ENCODE peak calls at places on chromosomes 2 and 18, in four cellular contexts. I is SK-N-SH, B is HepG2, Q is H1. L is an unnamed sample.
A peak's percentile ranks its signal among the peaks of the same experiment; 100 is the strongest.

GRCh38 chr2:210128961-210129360 is 42.2 kb downstream of the KANSL1L start:
- DNase-seq in Q (no peak), I (no peak), B (peak; percentile 16), L (no peak)

GRCh38 chr2:169276045-169276444 is 86.3 kb downstream of the LRP2 start:
- DNase-seq in B (no peak), Q (no peak), I (no peak), L (no peak)

GRCh38 chr18:11669271-11669947 is 19.7 kb upstream of the GNAL start:
- DNase-seq in Q (no peak), I (no peak), B (no peak), L (no peak)

GRCh38 chr2:128424806-128425205 is 106.1 kb upstream of the HS6ST1 start:
- DNase-seq in B (no peak), Q (no peak), I (peak; percentile 84), L (no peak)

GRCh38 chr2:119011910-119012209 is 69.9 kb downstream of the MARCO start:
- DNase-seq in I (no peak), Q (no peak), B (no peak), L (no peak)

GRCh38 chr2:217822296-217823252 is 180.2 kb downstream of the TNS1 start:
- DNase-seq in I (no peak), Q (no peak), B (no peak), L (no peak)

GRCh38 chr18:48730010-48730409 is 191.2 kb downstream of the CTIF start:
- DNase-seq in B (no peak), Q (no peak), I (no peak), L (no peak)

GRCh38 chr2:209473930-209474419 is 50.1 kb downstream of the MAP2 start:
- DNase-seq in I (no peak), Q (no peak), B (peak; percentile 24), L (no peak)

GRCh38 chr18:54033087-54033486 is 191.4 kb downstream of the MBD2 start:
- DNase-seq in B (no peak), Q (no peak), I (no peak), L (no peak)

GRCh38 chr2:19864369-19864768 is 37.4 kb downstream of the TTC32 start:
- DNase-seq in B (no peak), Q (no peak), I (no peak), L (no peak)

GRCh38 chr18:61093967-61094366 is 239.3 kb upstream of the CDH20 start:
- DNase-seq in Q (no peak), B (no peak), I (no peak), L (no peak)

GRCh38 chr2:63041592-63041991 is 9.0 kb upstream of the OTX1 start:
- DNase-seq in B (no peak), I (no peak), Q (no peak), L (no peak)

GRCh38 chr2:150639383-150639782 is 151.9 kb upstream of the RND3 start:
- DNase-seq in I (no peak), Q (no peak), B (no peak), L (no peak)

GRCh38 chr2:98453531-98453930 is 8.9 kb downstream of the INPP4A start:
- DNase-seq in I (no peak), Q (no peak), B (no peak), L (no peak)

GRCh38 chr2:113012436-113013335 is 7.4 kb downstream of the IL36A start:
- DNase-seq in B (no peak), Q (no peak), I (no peak), L (no peak)

GRCh38 chr2:85770786-85771409 is 17.1 kb downstream of the ATOH8 start:
- DNase-seq in B (no peak), I (no peak), Q (no peak), L (no peak)

GRCh38 chr18:70501358-70501757 is 212.5 kb downstream of the SOCS6 start:
- DNase-seq in B (no peak), I (no peak), Q (no peak), L (no peak)

GRCh38 chr2:18829331-18829902 is 240.0 kb upstream of the NT5C1B start:
- DNase-seq in Q (no peak), B (peak; percentile 24), I (no peak), L (no peak)

GRCh38 chr2:288002-288742 is at the start of gene ALKAL2:
- DNase-seq in I (peak; percentile 71), Q (no peak), B (no peak), L (no peak)

GRCh38 chr2:43161650-43162542 is 64.5 kb downstream of the ZFP36L2 start:
- DNase-seq in Q (no peak), B (peak; percentile 39), I (no peak), L (no peak)

GRCh38 chr2:230416061-230416721 is at the start of gene SP100:
- DNase-seq in B (peak; percentile 80), I (no peak), Q (no peak), L (peak; percentile 81)

GRCh38 chr2:118197011-118197695 is 108.9 kb downstream of the INSIG2 start:
- DNase-seq in B (no peak), Q (no peak), I (peak; percentile 17), L (no peak)

GRCh38 chr2:41937921-41938708 is 109.7 kb upstream of the PKDCC start:
- DNase-seq in B (no peak), Q (no peak), I (no peak), L (no peak)

GRCh38 chr2:30549096-30549495 is 102.0 kb downstream of the LCLAT1 start:
- DNase-seq in I (no peak), Q (no peak), B (no peak), L (no peak)

GRCh38 chr2:227774011-227774624 is 28.4 kb downstream of the SCYGR8 start:
- DNase-seq in Q (no peak), I (peak; percentile 14), B (peak; percentile 69), L (no peak)

GRCh38 chr2:46184794-46185583 is 112.2 kb upstream of the EPAS1 start:
- DNase-seq in Q (no peak), I (no peak), B (no peak), L (no peak)

GRCh38 chr2:44804406-44805235 is 136.9 kb upstream of the SIX3 start:
- DNase-seq in Q (no peak), I (no peak), B (no peak), L (no peak)

GRCh38 chr2:44810892-44811530 is 130.5 kb upstream of the SIX3 start:
- DNase-seq in I (no peak), Q (no peak), B (no peak), L (no peak)

GRCh38 chr2:44805391-44805790 is 136.1 kb upstream of the SIX3 start:
- DNase-seq in B (no peak), Q (no peak), I (no peak), L (no peak)

GRCh38 chr2:44805836-44806235 is 135.7 kb upstream of the SIX3 start:
- DNase-seq in Q (no peak), I (no peak), B (no peak), L (no peak)

GRCh38 chr2:44807344-44808025 is 134.0 kb upstream of the SIX3 start:
- DNase-seq in Q (no peak), B (no peak), I (no peak), L (no peak)
- TF ChIP-seq TCF12 in Q (no peak), B (no peak), I (no peak), L (no peak)

GRCh38 chr2:196390243-196391148 is 219.1 kb upstream of the STK17B start:
- DNase-seq in I (no peak), B (no peak), Q (no peak), L (no peak)
- H3K4me2 ChIP-seq in I (peak overlapping the region; percentile 55), B (no peak overlapping the region), Q (no peak overlapping the region), L (peak overlapping the region; percentile 15)

DNA sequence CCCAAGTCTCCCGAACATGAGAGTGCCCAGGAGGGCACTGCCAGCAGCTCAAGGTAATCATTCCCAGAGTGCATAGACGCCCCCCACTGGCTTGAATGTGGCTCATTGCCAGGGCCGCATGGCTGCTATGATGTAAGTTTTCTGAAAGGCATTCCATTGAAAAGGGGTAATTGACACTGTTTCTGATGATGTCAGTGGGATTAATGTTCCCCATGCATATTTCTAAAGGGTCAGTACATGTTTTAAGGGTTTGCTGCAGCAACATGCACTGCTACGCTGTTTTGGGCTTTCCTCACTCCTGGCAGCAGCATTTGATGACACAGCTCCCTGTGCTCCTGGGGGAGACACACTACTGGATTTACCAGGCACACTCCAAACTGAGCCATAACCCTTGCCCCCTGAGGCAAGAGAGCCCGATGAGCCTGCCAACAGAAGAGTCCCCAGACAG is 36.7 kb downstream of the KIAA2012 start:
- DNase-seq in Q (peak; percentile 13), B (no peak), I (no peak), L (no peak)
- TF ChIP-seq TCF12 in Q (no peak), B (no peak), I (peak; percentile 12), L (no peak)

GRCh38 chr2:145801210-145801609 is 1281.3 kb upstream of the ZEB2 start:
- DNase-seq in B (no peak), Q (no peak), I (no peak), L (no peak)
- H3K4me2 ChIP-seq in B (peak overlapping the region; percentile 61), Q (no peak overlapping the region), I (no peak overlapping the region), L (no peak overlapping the region)

GRCh38 chr18:79523221-79523737 is 127.5 kb downstream of the NFATC1 start:
- DNase-seq in I (no peak), B (no peak), Q (no peak), L (no peak)
- TF ChIP-seq TCF12 in I (no peak), B (no peak), Q (no peak), L (no peak)

GRCh38 chr2:108632748-108633147 is 86.5 kb upstream of the RANBP2 start:
- DNase-seq in I (no peak), B (no peak), Q (no peak), L (no peak)
- H3K4me2 ChIP-seq in I (no peak overlapping the region), B (no peak overlapping the region), Q (no peak overlapping the region), L (no peak overlapping the region)

DNA sequence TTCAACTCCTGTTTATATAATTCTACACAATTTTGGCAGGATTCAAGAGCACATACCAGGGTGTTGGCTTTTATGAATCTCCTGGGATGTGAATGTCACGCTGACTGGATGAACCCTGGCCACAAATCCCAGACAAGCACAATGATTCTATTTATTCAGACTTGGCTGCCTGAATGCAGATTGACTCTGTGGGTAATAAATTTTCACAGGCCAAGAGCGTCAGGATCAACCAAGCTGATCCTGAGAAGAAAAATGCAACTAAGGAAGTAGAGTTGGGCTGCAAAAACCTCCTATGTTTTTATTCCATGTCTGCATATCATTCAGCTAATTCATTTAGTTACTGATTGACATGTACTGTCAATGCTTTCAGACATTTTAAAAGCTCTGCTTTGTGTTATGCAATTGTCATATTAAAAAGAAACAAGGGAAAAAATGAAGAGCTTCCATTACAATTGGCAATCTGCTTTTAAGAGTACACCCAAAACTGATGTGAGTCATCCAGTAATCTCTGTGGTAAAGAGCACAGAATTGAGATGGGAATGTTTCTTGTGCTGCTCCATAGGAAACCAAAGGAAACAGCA is 173.0 kb upstream of the REV1 start:
- DNase-seq in I (no peak), B (no peak), Q (no peak), L (no peak)
- TF ChIP-seq TCF12 in I (peak; percentile 46), B (no peak), Q (no peak), L (no peak)

DNA sequence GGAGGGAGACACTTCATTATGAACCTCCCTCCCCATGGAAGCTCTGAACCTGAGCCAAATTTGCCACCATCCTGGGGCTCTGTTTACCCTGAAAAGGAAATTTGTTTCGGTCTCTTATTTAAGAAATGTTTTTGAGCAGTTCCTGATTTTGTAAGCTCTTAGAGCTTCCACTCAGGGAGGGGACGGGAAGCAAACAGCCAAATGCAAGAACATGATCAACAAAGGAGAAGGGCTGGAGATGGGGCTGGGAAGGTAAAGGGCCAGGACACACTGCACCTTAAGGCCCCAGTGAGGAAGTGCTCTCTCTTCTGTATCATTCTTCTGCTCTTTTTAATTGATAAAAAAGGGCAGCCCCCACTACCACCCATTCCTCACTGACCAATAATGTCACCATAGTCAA is 118.0 kb downstream of the NRP2 start:
- DNase-seq in B (no peak), Q (no peak), I (no peak), L (no peak)
- H3K4me2 ChIP-seq in B (no peak overlapping the region), Q (no peak overlapping the region), I (no peak overlapping the region), L (no peak overlapping the region)

L was measured in GM12878.